ENCODE peak calls at places on chromosome 22, in four cellular contexts. C, R, D and L are unnamed samples.

GRCh38 chr22:40031766-40032470 is 37.2 kb downstream of the FAM83F start:
- DNase-seq in C (no peak), R (no peak), D (peak), L (no peak)

GRCh38 chr22:27686534-27686933 is 115.0 kb downstream of the MN1 start:
- DNase-seq in C (peak), R (peak), D (peak), L (no peak)

GRCh38 chr22:22820626-22821025 is 67.0 kb upstream of the IGLL5 start:
- DNase-seq in C (no peak), R (no peak), D (no peak), L (no peak)

GRCh38 chr22:49078076-49078710 is 749.5 kb downstream of the BRD1 start:
- DNase-seq in C (no peak), R (no peak), D (no peak), L (no peak)

GRCh38 chr22:44125421-44125820 is 55.3 kb upstream of the PARVG start:
- DNase-seq in C (no peak), R (no peak), D (no peak), L (no peak)

GRCh38 chr22:27139935-27140493 is 482.6 kb downstream of the MIAT start:
- DNase-seq in C (peak), R (no peak), D (peak), L (no peak)

GRCh38 chr22:27883656-27884350 is 35.3 kb downstream of the PITPNB start:
- DNase-seq in C (no peak), R (no peak), D (no peak), L (no peak)

GRCh38 chr22:45883811-45884170 is 93.2 kb downstream of the WNT7B start:
- DNase-seq in C (no peak), R (no peak), D (no peak), L (no peak)

GRCh38 chr22:38190581-38190980 is 9.0 kb upstream of the PLA2G6 start:
- DNase-seq in C (no peak), R (no peak), D (no peak), L (no peak)

GRCh38 chr22:38862375-38863329 is 9.4 kb downstream of the CBX6 start:
- DNase-seq in C (no peak), R (no peak), D (no peak), L (no peak)

GRCh38 chr22:26689553-26690301 is 32.3 kb downstream of the MIAT start:
- DNase-seq in C (no peak), R (no peak), D (no peak), L (no peak)

GRCh38 chr22:37672920-37673453 is 2.4 kb upstream of the LGALS1 start:
- DNase-seq in C (no peak), R (no peak), D (no peak), L (no peak)

GRCh38 chr22:46518038-46518437 is 19.4 kb downstream of the CELSR1 start:
- DNase-seq in C (no peak), R (no peak), D (no peak), L (no peak)

GRCh38 chr22:31378123-31378522 is 21.3 kb upstream of the DRG1 start:
- DNase-seq in C (no peak), R (no peak), D (peak), L (no peak)

GRCh38 chr22:24333301-24333700 is 62.7 kb downstream of the SPECC1L start:
- DNase-seq in C (no peak), R (no peak), D (peak), L (no peak)

GRCh38 chr22:43346521-43346929 is 3.4 kb upstream of the SCUBE1 start:
- DNase-seq in C (peak), R (peak), D (peak), L (peak)

GRCh38 chr22:44869196-44869595 is 116.8 kb downstream of the ARHGAP8 start:
- DNase-seq in C (no peak), R (no peak), D (no peak), L (no peak)

GRCh38 chr22:29151316-29151715 is 54.4 kb upstream of the EMID1 start:
- DNase-seq in C (no peak), R (no peak), D (no peak), L (no peak)

GRCh38 chr22:36237462-36238347 is 1.6 kb downstream of the APOL2 start:
- DNase-seq in C (no peak), R (no peak), D (peak), L (peak)

GRCh38 chr22:43777204-43777671 is 34.9 kb downstream of the EFCAB6 start:
- DNase-seq in C (peak), R (no peak), D (peak), L (no peak)

GRCh38 chr22:33400061-33400840 is 342.1 kb upstream of the SYN3 start:
- DNase-seq in C (peak), R (no peak), D (no peak), L (no peak)

GRCh38 chr22:29830585-29830984 is 7.5 kb downstream of the ASCC2 start:
- DNase-seq in C (peak), R (no peak), D (no peak), L (no peak)

GRCh38 chr22:25358421-25359170 is 139.2 kb downstream of the CRYBB2 start:
- DNase-seq in C (no peak), R (no peak), D (no peak), L (no peak)